ENCODE peak calls at places on chromosomes 3 and 15, in eight cellular contexts. One of them, this sample, is unnamed.

GRCh38 chr3:138898301-138898700 is 48.6 kb downstream of the FOXL2 start:
- DNase-seq in SK-N-SH: no peak
- DNase-seq in stromal cell of bone marrow: peak; percentile 76
- DNase-seq in GM13977: no peak
- DNase-seq in T-helper 9 cell: no peak
- DNase-seq in stimulated activated CD4-positive, alpha-beta T cell treated with anti-CD3 and anti-CD28 coated beads, Interleukin-15, amount 100 ng/mL, for 1 hour: no peak
- DNase-seq in HT-29: no peak
- DNase-seq in GM03348: peak; percentile 57
- DNase-seq in this sample: peak; percentile 3

GRCh38 chr15:25401511-25401910 is 37.3 kb downstream of the UBE3A start:
- DNase-seq in stromal cell of bone marrow: peak; percentile 7
- DNase-seq in HT-29: no peak
- DNase-seq in GM13977: no peak
- DNase-seq in GM03348: no peak
- DNase-seq in T-helper 9 cell: no peak
- DNase-seq in stimulated activated CD4-positive, alpha-beta T cell treated with anti-CD3 and anti-CD28 coated beads, Interleukin-15, amount 100 ng/mL, for 1 hour: no peak
- DNase-seq in SK-N-SH: no peak
- DNase-seq in this sample: no peak

GRCh38 chr3:53900666-53901331 is 9.1 kb upstream of the SELENOK start:
- DNase-seq in SK-N-SH: no peak
- DNase-seq in stromal cell of bone marrow: no peak
- DNase-seq in stimulated activated CD4-positive, alpha-beta T cell treated with anti-CD3 and anti-CD28 coated beads, Interleukin-15, amount 100 ng/mL, for 1 hour: no peak
- DNase-seq in GM03348: no peak
- DNase-seq in HT-29: no peak
- DNase-seq in T-helper 9 cell: no peak
- DNase-seq in GM13977: no peak
- DNase-seq in this sample: no peak

GRCh38 chr3:111156506-111156905 is 84.9 kb downstream of the NECTIN3 start:
- DNase-seq in stromal cell of bone marrow: no peak
- DNase-seq in SK-N-SH: no peak
- DNase-seq in GM03348: no peak
- DNase-seq in HT-29: no peak
- DNase-seq in stimulated activated CD4-positive, alpha-beta T cell treated with anti-CD3 and anti-CD28 coated beads, Interleukin-15, amount 100 ng/mL, for 1 hour: no peak
- DNase-seq in GM13977: no peak
- DNase-seq in T-helper 9 cell: no peak
- DNase-seq in this sample: no peak

GRCh38 chr15:101650145-101650544 is 2.0 kb downstream of the TM2D3 start:
- DNase-seq in HT-29: no peak
- DNase-seq in stimulated activated CD4-positive, alpha-beta T cell treated with anti-CD3 and anti-CD28 coated beads, Interleukin-15, amount 100 ng/mL, for 1 hour: no peak
- DNase-seq in stromal cell of bone marrow: no peak
- DNase-seq in T-helper 9 cell: no peak
- DNase-seq in GM13977: no peak
- DNase-seq in SK-N-SH: no peak
- DNase-seq in GM03348: no peak
- DNase-seq in this sample: no peak

GRCh38 chr3:41365973-41366372 is 166.7 kb downstream of the CTNNB1 start:
- DNase-seq in SK-N-SH: no peak
- DNase-seq in HT-29: no peak
- DNase-seq in stromal cell of bone marrow: no peak
- DNase-seq in GM13977: no peak
- DNase-seq in T-helper 9 cell: no peak
- DNase-seq in stimulated activated CD4-positive, alpha-beta T cell treated with anti-CD3 and anti-CD28 coated beads, Interleukin-15, amount 100 ng/mL, for 1 hour: no peak
- DNase-seq in GM03348: no peak
- DNase-seq in this sample: no peak

GRCh38 chr15:60580650-60581415 is 101.9 kb upstream of the ICE2 start:
- DNase-seq in SK-N-SH: no peak
- DNase-seq in stimulated activated CD4-positive, alpha-beta T cell treated with anti-CD3 and anti-CD28 coated beads, Interleukin-15, amount 100 ng/mL, for 1 hour: no peak
- DNase-seq in GM13977: no peak
- DNase-seq in T-helper 9 cell: no peak
- DNase-seq in GM03348: no peak
- DNase-seq in HT-29: no peak
- DNase-seq in stromal cell of bone marrow: no peak
- DNase-seq in this sample: no peak

GRCh38 chr3:39234705-39235104 is 42.3 kb upstream of the XIRP1 start:
- DNase-seq in T-helper 9 cell: no peak
- DNase-seq in stromal cell of bone marrow: no peak
- DNase-seq in GM13977: no peak
- DNase-seq in GM03348: no peak
- DNase-seq in SK-N-SH: no peak
- DNase-seq in HT-29: no peak
- DNase-seq in stimulated activated CD4-positive, alpha-beta T cell treated with anti-CD3 and anti-CD28 coated beads, Interleukin-15, amount 100 ng/mL, for 1 hour: no peak
- DNase-seq in this sample: no peak

GRCh38 chr3:152159328-152159727 is 109.4 kb upstream of the MBNL1 start:
- DNase-seq in GM13977: no peak
- DNase-seq in GM03348: no peak
- DNase-seq in T-helper 9 cell: no peak
- DNase-seq in HT-29: peak; percentile 25
- DNase-seq in stimulated activated CD4-positive, alpha-beta T cell treated with anti-CD3 and anti-CD28 coated beads, Interleukin-15, amount 100 ng/mL, for 1 hour: no peak
- DNase-seq in SK-N-SH: no peak
- DNase-seq in stromal cell of bone marrow: peak; percentile 84
- DNase-seq in this sample: peak; percentile 87

GRCh38 chr3:72285483-72285882 is 500.5 kb upstream of the PROK2 start:
- DNase-seq in HT-29: no peak
- DNase-seq in GM03348: no peak
- DNase-seq in GM13977: no peak
- DNase-seq in stromal cell of bone marrow: no peak
- DNase-seq in T-helper 9 cell: no peak
- DNase-seq in SK-N-SH: no peak
- DNase-seq in stimulated activated CD4-positive, alpha-beta T cell treated with anti-CD3 and anti-CD28 coated beads, Interleukin-15, amount 100 ng/mL, for 1 hour: no peak
- DNase-seq in this sample: no peak

GRCh38 chr15:43799209-43799944 is 643 bp downstream of the SERINC4 start:
- DNase-seq in HT-29: peak; percentile 24
- DNase-seq in SK-N-SH: no peak
- DNase-seq in T-helper 9 cell: no peak
- DNase-seq in GM03348: no peak
- DNase-seq in GM13977: peak; percentile 23
- DNase-seq in stromal cell of bone marrow: no peak
- DNase-seq in stimulated activated CD4-positive, alpha-beta T cell treated with anti-CD3 and anti-CD28 coated beads, Interleukin-15, amount 100 ng/mL, for 1 hour: no peak
- DNase-seq in this sample: no peak

This sample was measured in brain microvascular endothelial cell.